ENCODE peak calls at places on chromosomes 13 and 19, in five cellular contexts. J is A549, V is RWPE1, H is body of pancreas, U is lower lobe of right lung. R is an unnamed sample.

GRCh38 chr13:80083516-80084085 is 257.3 kb downstream of the SPRY2 start:
- DNase-seq in J (no peak), V (no peak), H (no peak), U (no peak), R (no peak)

GRCh38 chr13:100235311-100235901 is 146.5 kb downstream of the PCCA start:
- DNase-seq in J (peak), V (peak), H (no peak), U (no peak), R (no peak)

GRCh38 chr13:28327761-28328607 is 166.9 kb downstream of the FLT1 start:
- DNase-seq in J (no peak), V (no peak), H (no peak), U (no peak), R (no peak)

GRCh38 chr19:6587093-6587820 is 3.7 kb downstream of the CD70 start:
- DNase-seq in J (no peak), V (no peak), H (no peak), U (no peak), R (no peak)

GRCh38 chr13:113014752-113015745 is 46.0 kb downstream of the MCF2L start:
- DNase-seq in J (no peak), V (no peak), H (no peak), U (no peak), R (no peak)

GRCh38 chr19:12867120-12868099 is 13.8 kb downstream of the DNASE2 start:
- DNase-seq in J (peak), V (peak), H (peak), U (peak), R (no peak)

GRCh38 chr13:32247887-32248286 is 67.3 kb downstream of the ZAR1L start:
- DNase-seq in J (no peak), V (no peak), H (no peak), U (no peak), R (no peak)

GRCh38 chr13:61685683-61686013 is 270.0 kb upstream of the PCDH20 start:
- DNase-seq in J (peak), V (no peak), H (no peak), U (no peak), R (no peak)

GRCh38 chr19:7287716-7288115 is 6.5 kb downstream of the INSR start:
- DNase-seq in J (peak), V (no peak), H (peak), U (no peak), R (no peak)

DNA sequence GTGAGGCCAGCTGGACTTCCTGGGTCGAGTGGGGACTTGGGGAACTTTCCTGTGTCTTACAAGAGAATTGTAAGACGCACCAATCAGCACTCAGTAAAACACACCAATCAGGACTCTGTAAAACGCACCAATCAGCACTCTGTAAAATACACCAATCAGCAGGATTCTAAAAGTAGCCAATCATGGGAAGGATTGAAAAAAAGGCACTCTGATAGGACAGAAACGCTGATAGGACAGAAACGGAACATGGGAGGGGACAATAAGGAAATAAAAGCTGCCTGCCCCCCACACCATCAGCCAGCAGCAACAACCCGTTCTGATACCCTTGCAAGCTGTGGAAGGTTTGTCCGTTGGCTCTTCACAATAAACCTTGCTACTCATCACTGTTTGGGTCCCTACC is 73.1 kb upstream of the SGCG start:
- DNase-seq in J (no peak), V (no peak), H (no peak), U (no peak), R (no peak)
- TF ChIP-seq CTCF in J (no peak), V (no peak), H (no peak), U (no peak), R (no peak)

GRCh38 chr13:50014404-50014803 is 840 bp upstream of the KCNRG start:
- DNase-seq in J (no peak), V (no peak), H (no peak), U (no peak), R (no peak)

GRCh38 chr13:50015263-50015662 is at the start of gene KCNRG:
- DNase-seq in J (no peak), V (no peak), H (no peak), U (no peak), R (no peak)

GRCh38 chr13:50016421-50016820 is 1.2 kb downstream of the KCNRG start:
- DNase-seq in J (no peak), V (no peak), H (no peak), U (no peak), R (no peak)

GRCh38 chr13:50015750-50016149 is 506 bp downstream of the KCNRG start:
- DNase-seq in J (no peak), V (no peak), H (no peak), U (no peak), R (no peak)

GRCh38 chr13:50017819-50018218 is 2.6 kb downstream of the KCNRG start:
- DNase-seq in J (no peak), V (no peak), H (no peak), U (no peak), R (no peak)
- H3K27ac ChIP-seq in J (no peak), V (no peak), H (no peak), U (no peak), R (peak)

DNA sequence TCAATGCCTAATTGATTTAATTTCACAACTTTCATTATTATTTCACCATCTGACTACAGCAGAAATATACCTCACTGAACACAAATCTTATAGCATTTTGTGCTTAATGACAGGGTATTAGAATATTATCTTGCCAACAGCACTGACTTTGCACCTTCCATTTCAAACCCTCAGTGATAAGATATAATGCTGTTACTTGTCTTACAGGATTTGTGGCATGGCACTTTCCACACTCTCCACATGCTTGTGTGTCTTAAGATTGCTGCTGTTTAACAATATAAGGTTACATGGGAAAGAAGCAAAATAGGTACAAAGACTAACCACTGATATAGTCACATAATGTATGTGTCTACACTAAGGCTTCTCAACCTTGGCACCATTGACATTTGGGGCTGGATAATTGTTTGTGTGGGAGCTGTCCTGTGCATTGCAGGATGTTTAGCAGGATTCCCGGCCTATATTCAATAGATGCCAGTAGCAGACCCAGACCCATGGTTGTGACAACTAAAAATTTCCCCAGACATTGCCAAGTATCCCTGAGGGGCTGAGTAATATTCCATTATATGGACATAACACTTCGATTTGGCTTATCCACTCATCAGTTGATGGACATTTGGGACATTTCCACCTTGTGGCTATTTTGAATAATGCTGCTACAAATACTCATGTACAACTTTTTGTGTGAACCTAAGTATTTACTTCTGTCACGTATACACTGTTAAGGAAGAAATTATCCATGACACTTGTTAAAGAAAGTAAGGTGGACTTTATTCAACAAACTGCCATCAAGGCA is 5.7 kb upstream of the DIAPH3 start:
- DNase-seq in J (no peak), V (no peak), H (no peak), U (no peak), R (no peak)
- TF ChIP-seq CTCF in J (no peak), V (no peak), H (no peak), U (no peak), R (no peak)

GRCh38 chr19:54708781-54709180 is 15.5 kb upstream of the KIR3DL3 start:
- DNase-seq in J (no peak), V (no peak), H (no peak), U (no peak), R (no peak)
- H3K27ac ChIP-seq in J (no peak), V (no peak), H (no peak), U (no peak), R (no peak)

DNA sequence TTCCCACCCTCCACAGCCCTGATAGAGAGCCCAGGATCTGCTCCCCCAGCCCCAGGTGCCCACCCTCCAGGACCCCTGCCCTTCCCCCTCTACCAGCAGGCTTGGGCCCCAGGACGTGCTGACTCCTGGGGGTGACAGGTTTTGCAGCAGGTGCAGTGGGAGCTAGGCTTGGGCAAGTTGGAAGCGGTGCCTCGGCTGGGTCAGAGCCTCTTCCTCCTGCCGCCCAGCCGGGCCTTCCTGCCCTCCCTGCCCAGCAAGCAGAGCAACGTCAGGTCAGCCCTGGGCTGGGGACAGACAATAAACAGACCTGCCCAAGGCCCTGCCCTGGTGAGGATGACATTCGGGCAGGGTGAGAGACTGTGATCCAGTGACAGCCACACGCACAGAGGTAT is 9.2 kb upstream of the NCCRP1 start:
- DNase-seq in J (no peak), V (no peak), H (no peak), U (no peak), R (no peak)
- TF ChIP-seq CTCF in J (peak), V (peak), H (no peak), U (no peak), R (no peak)

GRCh38 chr19:31349160-31349881 is at the start of gene TSHZ3:
- DNase-seq in J (peak), V (peak), H (peak), U (peak), R (peak)
- H3K27ac ChIP-seq in J (peak), V (peak), H (no peak), U (peak), R (peak)

DNA sequence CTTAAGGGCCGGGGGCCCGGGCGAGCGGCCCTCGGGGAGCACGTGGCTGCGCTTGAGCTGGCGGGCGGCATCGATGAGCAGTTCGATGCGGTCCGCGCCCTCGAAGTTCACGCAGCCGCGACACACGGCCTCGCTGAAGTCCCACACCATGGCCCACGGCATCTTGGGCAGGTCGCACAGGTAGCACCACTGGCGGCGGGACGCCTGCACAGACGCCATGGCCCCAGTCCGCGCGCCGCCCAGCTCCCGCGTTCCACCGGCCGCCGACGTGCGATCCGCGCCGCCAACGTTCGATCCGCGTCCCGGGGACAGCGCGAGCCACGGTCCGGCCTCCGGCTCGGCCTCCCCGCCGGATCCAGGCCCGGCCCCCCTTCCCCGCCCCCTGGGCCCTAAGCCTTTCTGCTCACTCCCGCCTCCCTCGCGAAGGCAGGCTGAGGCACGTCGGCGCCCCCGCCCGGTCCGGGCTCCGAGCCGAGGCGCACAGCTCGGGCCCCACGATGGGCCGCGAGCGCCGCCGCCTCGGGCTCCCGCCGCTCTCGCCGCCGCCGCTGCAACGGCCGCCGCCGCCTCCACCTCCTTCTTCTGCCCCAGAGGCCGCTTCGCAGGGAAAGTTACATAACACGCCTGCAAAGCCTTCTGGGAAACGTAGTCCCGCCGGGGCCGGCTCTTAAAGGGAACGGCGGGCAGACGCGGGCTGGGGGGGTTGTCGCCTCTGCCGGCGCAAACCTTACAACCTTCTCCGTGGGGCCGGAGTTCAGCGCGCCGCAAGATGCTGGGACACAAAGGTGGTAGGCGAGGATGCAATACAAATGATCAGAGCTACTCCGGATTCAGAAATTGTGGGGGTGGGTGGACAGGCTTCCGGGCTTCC is at the start of gene IRF2BP1:
- DNase-seq in J (peak), V (peak), H (peak), U (peak), R (peak)
- TF ChIP-seq CTCF in J (no peak), V (no peak), H (no peak), U (no peak), R (no peak)

DNA sequence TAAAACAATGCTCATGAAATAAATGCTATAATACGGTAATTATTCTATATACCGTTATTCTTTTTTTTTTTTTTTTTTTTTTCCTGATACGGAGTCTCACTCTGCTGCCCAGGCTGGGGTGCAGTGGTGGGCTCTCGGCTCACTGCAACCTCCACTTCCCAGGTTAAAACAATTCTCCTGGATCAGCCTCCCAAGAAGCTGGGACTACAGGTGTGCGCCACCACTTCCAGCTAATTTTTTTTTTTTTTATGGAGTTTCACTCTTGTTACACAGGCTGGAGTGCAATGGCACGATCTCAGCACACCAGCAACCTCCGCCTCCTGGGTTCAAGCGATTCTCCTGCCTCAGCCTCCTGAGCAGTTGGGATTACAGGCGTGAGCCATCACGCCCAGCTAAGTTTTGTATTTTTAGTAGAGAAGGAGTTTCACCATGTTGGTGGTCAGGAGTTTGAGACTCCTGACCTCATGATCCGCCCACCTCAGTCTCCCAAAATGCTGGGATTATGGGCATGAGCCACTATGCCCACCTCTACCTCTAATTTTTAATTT is 6.9 kb downstream of the PPP1R15A start:
- DNase-seq in J (peak), V (no peak), H (no peak), U (no peak), R (no peak)
- H3K27ac ChIP-seq in J (no peak), V (peak), H (no peak), U (peak), R (peak)